ENCODE peak calls at places on chromosome 20, in six cellular contexts. C is left lung; U is NCI-H1092; H is H1; G is right cardiac atrium; M is CD8-positive, alpha-beta T cell. X is an unnamed sample.

GRCh38 chr20:45011108-45011526 is 44.8 kb downstream of the STK4 start:
- DNase-seq in M (peak), G (peak), C (no peak), H (peak), U (no peak), X (no peak)

GRCh38 chr20:20212675-20213096 is 155.2 kb upstream of the INSM1 start:
- DNase-seq in U (peak), C (no peak), G (no peak), M (no peak), H (no peak), X (no peak)

GRCh38 chr20:653590-654426 is 808 bp upstream of the SRXN1 start:
- DNase-seq in U (no peak), H (no peak), M (no peak), C (no peak), G (no peak), X (no peak)

GRCh38 chr20:16209826-16210365 is 363.4 kb downstream of the KIF16B start:
- DNase-seq in G (no peak), C (no peak), H (no peak), M (no peak), U (no peak), X (no peak)

GRCh38 chr20:61135966-61136365 is 116.1 kb upstream of the CDH4 start:
- DNase-seq in U (no peak), H (no peak), M (no peak), G (no peak), C (no peak), X (no peak)

GRCh38 chr20:33298391-33298790 is 15.4 kb downstream of the BPIFB1 start:
- DNase-seq in H (no peak), C (no peak), M (no peak), U (no peak), G (no peak), X (no peak)

GRCh38 chr20:7656662-7657061 is 283.6 kb downstream of the HAO1 start:
- DNase-seq in H (no peak), G (no peak), U (no peak), M (no peak), C (no peak), X (no peak)

GRCh38 chr20:45347936-45348809 is at the start of gene SDC4:
- DNase-seq in M (peak), H (peak), C (peak), U (no peak), G (peak), X (peak)

GRCh38 chr20:49028684-49029083 is 17.4 kb upstream of the CSE1L start:
- DNase-seq in M (no peak), H (no peak), G (no peak), U (no peak), C (no peak), X (no peak)

GRCh38 chr20:59646487-59646886 is 42.1 kb downstream of the PHACTR3 start:
- DNase-seq in U (no peak), H (no peak), C (no peak), M (no peak), G (no peak), X (no peak)

GRCh38 chr20:18187020-18187419 is 49.4 kb downstream of the KAT14 start:
- DNase-seq in U (no peak), H (no peak), C (no peak), G (no peak), M (no peak), X (no peak)

GRCh38 chr20:62792182-62792939 is 3.9 kb upstream of the MRGBP start:
- DNase-seq in G (no peak), H (no peak), M (no peak), C (no peak), U (no peak), X (no peak)

GRCh38 chr20:58790440-58790839 is 60.3 kb downstream of the GNAS-AS1 start:
- DNase-seq in M (no peak), U (no peak), G (no peak), C (no peak), H (no peak), X (no peak)

GRCh38 chr20:33857722-33858563 is 46.8 kb downstream of the CHMP4B start:
- DNase-seq in C (no peak), U (no peak), H (no peak), G (no peak), M (no peak), X (no peak)

GRCh38 chr20:56003966-56004365 is 1.4 kb downstream of the CBLN4 start:
- DNase-seq in U (no peak), C (peak), H (no peak), M (no peak), G (no peak), X (peak)

GRCh38 chr20:57514273-57514751 is 10.6 kb downstream of the CTCFL start:
- DNase-seq in C (no peak), G (peak), H (peak), U (peak), M (no peak), X (peak)

GRCh38 chr20:59006167-59006863 is 739 bp downstream of the CTSZ start:
- DNase-seq in H (no peak), G (peak), M (no peak), U (no peak), C (no peak), X (peak)

GRCh38 chr20:47778398-47779354 is 6.6 kb downstream of the SULF2 start:
- DNase-seq in M (no peak), C (no peak), U (no peak), G (no peak), H (no peak), X (no peak)

GRCh38 chr20:53876470-53876869 is 193.9 kb downstream of the BCAS1 start:
- DNase-seq in U (no peak), H (no peak), G (no peak), C (no peak), M (no peak), X (no peak)

GRCh38 chr20:35950093-35950492 is 4.2 kb downstream of the SCAND1 start:
- DNase-seq in C (no peak), U (no peak), G (no peak), H (no peak), M (no peak), X (no peak)

GRCh38 chr20:728022-728944 is 40.0 kb downstream of the SLC52A3 start:
- DNase-seq in C (peak), U (peak), H (peak), M (peak), G (peak), X (peak)

GRCh38 chr20:48797275-48797825 is 30.4 kb downstream of the PREX1 start:
- DNase-seq in G (no peak), M (no peak), U (no peak), H (peak), C (peak), X (peak)

GRCh38 chr20:25480797-25481196 is 73.3 kb downstream of the GINS1 start:
- DNase-seq in G (no peak), C (peak), M (no peak), H (no peak), U (no peak), X (no peak)

GRCh38 chr20:53900380-53900999 is 169.9 kb downstream of the BCAS1 start:
- DNase-seq in M (no peak), G (no peak), C (no peak), U (no peak), H (no peak), X (no peak)